ENCODE peak calls at places on chromosome 3, in six cellular contexts. One of them, this sample, is unnamed.

GRCh38 chr3:196159952-196160804 is 51.0 kb downstream of the ZDHHC19 start:
- DNase-seq in heart right ventricle: no peak
- DNase-seq in AG10803: peak; percentile 54
- DNase-seq in PC-3: peak; percentile 87
- DNase-seq in astrocyte of the cerebellum: peak; percentile 24
- DNase-seq in NB4: peak; percentile 92
- DNase-seq in this sample: no peak

GRCh38 chr3:168574455-168575158 is 478.9 kb upstream of the GOLIM4 start:
- DNase-seq in astrocyte of the cerebellum: no peak
- DNase-seq in heart right ventricle: no peak
- DNase-seq in NB4: no peak
- DNase-seq in AG10803: no peak
- DNase-seq in PC-3: peak; percentile 35
- DNase-seq in this sample: no peak

GRCh38 chr3:121975702-121976302 is 46.2 kb downstream of the ILDR1 start:
- DNase-seq in heart right ventricle: no peak
- DNase-seq in astrocyte of the cerebellum: no peak
- DNase-seq in AG10803: no peak
- DNase-seq in PC-3: peak; percentile 59
- DNase-seq in NB4: no peak
- DNase-seq in this sample: no peak

GRCh38 chr3:126367316-126367805 is 10.2 kb upstream of the KLF15 start:
- DNase-seq in astrocyte of the cerebellum: no peak
- DNase-seq in NB4: no peak
- DNase-seq in AG10803: no peak
- DNase-seq in heart right ventricle: no peak
- DNase-seq in PC-3: no peak
- DNase-seq in this sample: no peak

GRCh38 chr3:135091956-135092355 is 296.9 kb downstream of the EPHB1 start:
- DNase-seq in PC-3: no peak
- DNase-seq in AG10803: no peak
- DNase-seq in heart right ventricle: no peak
- DNase-seq in NB4: no peak
- DNase-seq in astrocyte of the cerebellum: no peak
- DNase-seq in this sample: no peak

GRCh38 chr3:160454995-160455394 is 5.4 kb upstream of the TRIM59 start:
- DNase-seq in PC-3: no peak
- DNase-seq in heart right ventricle: no peak
- DNase-seq in AG10803: no peak
- DNase-seq in astrocyte of the cerebellum: no peak
- DNase-seq in NB4: no peak
- DNase-seq in this sample: no peak

GRCh38 chr3:152316318-152316717 is 47.6 kb downstream of the MBNL1 start:
- DNase-seq in NB4: no peak
- DNase-seq in PC-3: peak; percentile 26
- DNase-seq in astrocyte of the cerebellum: no peak
- DNase-seq in AG10803: no peak
- DNase-seq in heart right ventricle: no peak
- DNase-seq in this sample: no peak

GRCh38 chr3:42061711-42062408 is 29.3 kb upstream of the TRAK1 start:
- DNase-seq in NB4: no peak
- DNase-seq in AG10803: peak; percentile 96
- DNase-seq in astrocyte of the cerebellum: peak; percentile 71
- DNase-seq in heart right ventricle: peak; percentile 74
- DNase-seq in PC-3: peak; percentile 98
- DNase-seq in this sample: no peak

GRCh38 chr3:196472286-196472685 is 31.3 kb downstream of the RNF168 start:
- DNase-seq in PC-3: no peak
- DNase-seq in AG10803: no peak
- DNase-seq in NB4: no peak
- DNase-seq in heart right ventricle: no peak
- DNase-seq in astrocyte of the cerebellum: no peak
- DNase-seq in this sample: no peak

GRCh38 chr3:120450914-120451669 is at the start of gene FSTL1:
- DNase-seq in PC-3: peak; percentile 45
- DNase-seq in AG10803: peak; percentile 83
- DNase-seq in heart right ventricle: peak; percentile 74
- DNase-seq in astrocyte of the cerebellum: no peak
- DNase-seq in NB4: no peak
- DNase-seq in this sample: no peak

GRCh38 chr3:11949351-11949750 is 54.8 kb upstream of the SYN2 start:
- DNase-seq in PC-3: no peak
- DNase-seq in astrocyte of the cerebellum: no peak
- DNase-seq in heart right ventricle: no peak
- DNase-seq in NB4: no peak
- DNase-seq in AG10803: no peak
- DNase-seq in this sample: no peak

GRCh38 chr3:123755508-123755907 is 128.6 kb downstream of the MYLK start:
- DNase-seq in heart right ventricle: no peak
- DNase-seq in PC-3: no peak
- DNase-seq in astrocyte of the cerebellum: no peak
- DNase-seq in AG10803: peak; percentile 44
- DNase-seq in NB4: no peak
- DNase-seq in this sample: peak; percentile 51
- H3K4me3 ChIP-seq in heart right ventricle: no peak overlapping the region
- H3K4me3 ChIP-seq in PC-3: no peak overlapping the region
- H3K4me3 ChIP-seq in astrocyte of the cerebellum: no peak overlapping the region
- H3K4me3 ChIP-seq in AG10803: no peak overlapping the region
- H3K4me3 ChIP-seq in NB4: no peak overlapping the region
- H3K4me3 ChIP-seq in this sample: no peak overlapping the region

GRCh38 chr3:69454204-69454787 is 68.4 kb upstream of the FRMD4B start:
- DNase-seq in heart right ventricle: no peak
- DNase-seq in NB4: no peak
- DNase-seq in PC-3: no peak
- DNase-seq in astrocyte of the cerebellum: no peak
- DNase-seq in AG10803: no peak
- DNase-seq in this sample: no peak

GRCh38 chr3:69446402-69447072 is 60.6 kb upstream of the FRMD4B start:
- DNase-seq in NB4: no peak
- DNase-seq in astrocyte of the cerebellum: no peak
- DNase-seq in PC-3: no peak
- DNase-seq in heart right ventricle: no peak
- DNase-seq in AG10803: no peak
- DNase-seq in this sample: no peak

GRCh38 chr3:69452295-69452694 is 66.4 kb upstream of the FRMD4B start:
- DNase-seq in NB4: no peak
- DNase-seq in PC-3: no peak
- DNase-seq in astrocyte of the cerebellum: no peak
- DNase-seq in heart right ventricle: no peak
- DNase-seq in AG10803: no peak
- DNase-seq in this sample: no peak

DNA sequence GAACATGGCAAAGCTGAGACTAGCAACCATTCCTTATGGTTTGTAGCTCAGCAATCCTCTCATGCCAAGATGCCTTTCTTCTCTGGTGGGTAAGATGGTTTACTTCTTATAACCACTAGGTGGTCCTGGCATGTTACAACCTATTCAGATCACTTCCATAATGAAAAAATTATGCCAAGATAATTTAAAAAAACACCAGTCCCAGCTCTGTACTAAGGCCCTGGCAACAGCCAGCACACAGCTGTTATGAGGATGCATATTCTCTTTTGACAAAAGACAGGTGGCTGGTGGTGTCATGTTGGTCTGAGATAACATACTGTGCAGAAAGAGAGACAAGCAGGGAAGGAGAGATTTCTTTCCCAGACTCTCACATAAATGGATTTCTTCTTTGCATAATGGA is 65.7 kb upstream of the FRMD4B start:
- DNase-seq in NB4: peak; percentile 1
- DNase-seq in AG10803: no peak
- DNase-seq in PC-3: no peak
- DNase-seq in heart right ventricle: no peak
- DNase-seq in astrocyte of the cerebellum: no peak
- DNase-seq in this sample: no peak
- TF ChIP-seq CTCF in NB4: peak; percentile 8
- TF ChIP-seq CTCF in AG10803: peak; percentile 17
- TF ChIP-seq CTCF in PC-3: no peak
- TF ChIP-seq CTCF in heart right ventricle: peak; percentile 17
- TF ChIP-seq CTCF in astrocyte of the cerebellum: peak; percentile 15
- TF ChIP-seq CTCF in this sample: no peak

GRCh38 chr3:16174389-16174788 is at the start of gene GALNT15:
- DNase-seq in NB4: no peak
- DNase-seq in PC-3: no peak
- DNase-seq in astrocyte of the cerebellum: peak; percentile 94
- DNase-seq in AG10803: peak; percentile 98
- DNase-seq in heart right ventricle: peak; percentile 87
- DNase-seq in this sample: no peak
- H3K4me3 ChIP-seq in NB4: no peak within 1 kb of the TSS
- H3K4me3 ChIP-seq in PC-3: no peak within 1 kb of the TSS
- H3K4me3 ChIP-seq in astrocyte of the cerebellum: peak within 1 kb of the TSS; percentile 41
- H3K4me3 ChIP-seq in AG10803: peak within 1 kb of the TSS; percentile 54
- H3K4me3 ChIP-seq in heart right ventricle: peak within 1 kb of the TSS; percentile 31
- H3K4me3 ChIP-seq in this sample: no peak within 1 kb of the TSS

GRCh38 chr3:185823280-185824044 is 1.4 kb downstream of the IGF2BP2 start:
- DNase-seq in AG10803: peak; percentile 61
- DNase-seq in heart right ventricle: peak; percentile 42
- DNase-seq in NB4: peak; percentile 58
- DNase-seq in PC-3: peak; percentile 38
- DNase-seq in astrocyte of the cerebellum: no peak
- DNase-seq in this sample: no peak

GRCh38 chr3:185824467-185825378 is at the start of gene IGF2BP2:
- DNase-seq in heart right ventricle: peak; percentile 73
- DNase-seq in NB4: peak; percentile 81
- DNase-seq in PC-3: peak; percentile 81
- DNase-seq in astrocyte of the cerebellum: peak; percentile 64
- DNase-seq in AG10803: peak; percentile 88
- DNase-seq in this sample: no peak

GRCh38 chr3:185824051-185824466 is 783 bp downstream of the IGF2BP2 start:
- DNase-seq in AG10803: peak; percentile 12
- DNase-seq in heart right ventricle: peak; percentile 11
- DNase-seq in astrocyte of the cerebellum: no peak
- DNase-seq in PC-3: no peak
- DNase-seq in NB4: peak; percentile 37
- DNase-seq in this sample: no peak

GRCh38 chr3:185825639-185826481 is 1.0 kb upstream of the IGF2BP2 start:
- DNase-seq in AG10803: peak; percentile 34
- DNase-seq in PC-3: peak; percentile 64
- DNase-seq in heart right ventricle: peak; percentile 39
- DNase-seq in NB4: peak; percentile 44
- DNase-seq in astrocyte of the cerebellum: no peak
- DNase-seq in this sample: no peak

DNA sequence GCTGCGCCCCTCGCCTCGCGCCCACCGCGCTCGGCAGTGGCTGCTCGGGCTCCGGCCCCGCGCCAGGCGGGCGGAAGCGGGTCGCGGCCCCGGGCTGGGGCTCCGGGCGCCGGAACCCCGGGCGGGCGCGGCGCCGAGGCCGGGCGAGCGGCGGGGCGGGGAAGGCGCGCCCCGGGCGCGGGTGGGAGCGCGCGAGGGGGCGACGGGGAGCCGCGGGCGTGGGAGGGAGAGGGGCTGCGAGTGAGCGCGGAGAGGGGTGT is 467 bp upstream of the IGF2BP2 start:
- DNase-seq in NB4: no peak
- DNase-seq in AG10803: no peak
- DNase-seq in heart right ventricle: no peak
- DNase-seq in astrocyte of the cerebellum: no peak
- DNase-seq in PC-3: no peak
- DNase-seq in this sample: no peak
- TF ChIP-seq CTCF in NB4: no peak
- TF ChIP-seq CTCF in AG10803: no peak
- TF ChIP-seq CTCF in heart right ventricle: no peak
- TF ChIP-seq CTCF in astrocyte of the cerebellum: no peak
- TF ChIP-seq CTCF in PC-3: no peak
- TF ChIP-seq CTCF in this sample: no peak

DNA sequence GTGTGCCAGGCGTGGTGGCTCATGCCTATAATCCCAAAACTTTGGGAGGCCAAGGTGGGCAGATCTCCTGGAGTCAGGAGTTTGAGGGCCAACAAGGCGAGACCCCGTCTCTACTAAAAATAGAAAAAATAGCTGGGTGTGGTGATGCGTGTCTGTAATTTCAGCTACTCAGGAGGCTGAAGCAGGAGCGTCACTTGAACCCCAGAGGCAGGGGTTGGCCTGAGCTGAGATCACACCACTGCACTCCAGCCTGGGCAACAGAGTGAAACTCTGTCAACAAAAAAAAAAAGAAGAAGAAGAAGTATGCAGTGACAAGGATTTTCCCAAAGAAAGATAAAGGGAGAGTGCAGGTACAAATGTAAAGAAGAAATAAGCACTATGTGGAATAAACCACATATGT is 296.5 kb upstream of the PROK2 start:
- DNase-seq in AG10803: no peak
- DNase-seq in PC-3: no peak
- DNase-seq in heart right ventricle: no peak
- DNase-seq in astrocyte of the cerebellum: no peak
- DNase-seq in NB4: no peak
- DNase-seq in this sample: no peak
- H3K4me3 ChIP-seq in AG10803: no peak overlapping the region
- H3K4me3 ChIP-seq in PC-3: no peak overlapping the region
- H3K4me3 ChIP-seq in heart right ventricle: no peak overlapping the region
- H3K4me3 ChIP-seq in astrocyte of the cerebellum: no peak overlapping the region
- H3K4me3 ChIP-seq in NB4: no peak overlapping the region
- H3K4me3 ChIP-seq in this sample: no peak overlapping the region

DNA sequence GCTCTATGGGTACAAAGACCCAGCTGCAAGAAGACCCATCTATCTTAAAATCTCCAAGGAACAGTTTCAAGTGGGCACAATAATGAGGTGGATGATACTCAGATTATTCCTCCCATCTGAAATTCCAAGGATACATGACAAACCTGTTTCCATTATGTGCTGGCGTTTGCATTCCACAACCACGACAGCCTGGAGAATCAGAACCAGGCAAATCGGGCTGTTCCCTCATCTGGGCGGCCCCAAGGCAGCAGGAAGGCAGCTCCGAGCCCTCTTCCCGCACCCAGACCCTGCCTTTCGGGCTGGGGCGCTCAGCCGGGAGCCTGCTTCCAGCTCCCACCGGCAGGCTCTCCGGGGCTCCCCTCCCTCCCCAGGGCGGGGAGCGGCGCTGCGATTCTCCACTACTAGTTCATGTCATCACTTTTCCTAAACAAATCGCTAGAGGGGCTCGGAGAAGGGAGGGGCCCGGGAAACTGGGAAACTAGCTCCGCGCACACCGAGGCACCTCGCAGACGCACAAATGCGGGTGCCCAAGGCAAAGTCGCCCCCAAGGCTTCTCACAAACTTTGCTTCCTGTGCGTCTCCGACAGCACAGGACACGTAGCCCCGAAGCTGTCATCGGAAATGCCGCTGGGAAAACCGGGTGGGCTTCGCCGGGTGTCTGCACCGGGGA is at the start of gene MGLL:
- DNase-seq in heart right ventricle: peak; percentile 55
- DNase-seq in astrocyte of the cerebellum: no peak
- DNase-seq in PC-3: peak; percentile 54
- DNase-seq in AG10803: peak; percentile 42
- DNase-seq in NB4: no peak
- DNase-seq in this sample: no peak
- TF ChIP-seq CTCF in heart right ventricle: no peak
- TF ChIP-seq CTCF in astrocyte of the cerebellum: no peak
- TF ChIP-seq CTCF in PC-3: no peak
- TF ChIP-seq CTCF in AG10803: no peak
- TF ChIP-seq CTCF in NB4: no peak
- TF ChIP-seq CTCF in this sample: no peak

DNA sequence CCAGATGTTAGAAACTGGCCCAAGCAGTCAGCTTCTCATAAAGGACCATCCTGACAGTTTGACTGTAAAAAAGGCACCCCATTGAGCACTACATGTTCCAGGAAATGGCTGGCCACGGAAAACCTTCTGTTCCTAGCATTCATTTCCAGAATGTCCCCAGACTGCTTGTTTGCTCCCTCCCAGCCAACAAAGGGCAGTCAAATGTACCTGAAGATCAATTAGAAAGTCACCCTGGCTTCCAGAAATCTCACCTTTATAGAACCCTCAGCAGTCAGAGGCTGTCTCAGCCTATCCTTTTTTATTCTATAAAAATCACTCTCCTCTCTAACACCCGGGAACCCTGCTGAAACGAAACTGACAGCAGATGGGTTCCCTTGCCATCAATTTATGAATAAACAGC is 774 bp upstream of the SAMMSON start:
- DNase-seq in PC-3: no peak
- DNase-seq in AG10803: no peak
- DNase-seq in astrocyte of the cerebellum: no peak
- DNase-seq in heart right ventricle: no peak
- DNase-seq in NB4: no peak
- DNase-seq in this sample: no peak
- H3K4me3 ChIP-seq in PC-3: no peak overlapping the region
- H3K4me3 ChIP-seq in AG10803: peak overlapping the region; percentile 5
- H3K4me3 ChIP-seq in astrocyte of the cerebellum: no peak overlapping the region
- H3K4me3 ChIP-seq in heart right ventricle: peak overlapping the region; percentile 26
- H3K4me3 ChIP-seq in NB4: no peak overlapping the region
- H3K4me3 ChIP-seq in this sample: no peak overlapping the region

This sample was measured in LNCaP clone FGC.